ENCODE peak calls at places on chromosomes 2 and 18, in eight cellular contexts. A, Q, P, H, B, D, I and E are unnamed samples.

GRCh38 chr2:2057125-2057721 is 273.9 kb downstream of the MYT1L start:
- DNase-seq in A (no peak), Q (no peak), P (no peak), H (no peak), B (peak; percentile 19), D (peak; percentile 83), I (peak; percentile 16), E (peak; percentile 33)

GRCh38 chr18:57649536-57650495 is 28.2 kb upstream of the NARS1 start:
- DNase-seq in A (no peak), Q (no peak), P (peak; percentile 70), H (no peak), B (no peak), D (no peak), I (no peak), E (no peak)

GRCh38 chr2:86280191-86280667 is 57.2 kb downstream of the REEP1 start:
- DNase-seq in A (no peak), Q (no peak), P (peak; percentile 18), H (no peak), B (no peak), D (no peak), I (no peak), E (no peak)

GRCh38 chr2:222430071-222430470 is 5.7 kb downstream of the SGPP2 start:
- DNase-seq in A (no peak), Q (no peak), P (no peak), H (no peak), B (no peak), D (no peak), I (no peak), E (no peak)

GRCh38 chr2:148947299-148947698 is 72.3 kb downstream of the KIF5C start:
- DNase-seq in A (no peak), Q (no peak), P (no peak), H (no peak), B (no peak), D (no peak), I (no peak), E (no peak)

GRCh38 chr2:136013286-136013685 is 27.9 kb upstream of the DARS1 start:
- DNase-seq in A (no peak), Q (no peak), P (no peak), H (no peak), B (no peak), D (no peak), I (no peak), E (no peak)

GRCh38 chr2:126995652-126996377 is 97.1 kb downstream of the TEX51 start:
- DNase-seq in A (no peak), Q (peak; percentile 33), P (no peak), H (no peak), B (no peak), D (no peak), I (no peak), E (no peak)

GRCh38 chr2:10435427-10436204 is 12.5 kb downstream of the ODC1 start:
- DNase-seq in A (no peak), Q (no peak), P (no peak), H (no peak), B (no peak), D (peak; percentile 82), I (no peak), E (no peak)

GRCh38 chr2:134217924-134218323 is 35.9 kb upstream of the MGAT5 start:
- DNase-seq in A (no peak), Q (no peak), P (peak; percentile 34), H (no peak), B (no peak), D (no peak), I (no peak), E (no peak)

GRCh38 chr2:75053484-75054112 is 95.2 kb downstream of the POLE4 start:
- DNase-seq in A (peak; percentile 18), Q (peak; percentile 65), P (peak; percentile 16), H (no peak), B (no peak), D (no peak), I (peak; percentile 9), E (no peak)

GRCh38 chr2:27075219-27075871 is 3.1 kb upstream of the EMILIN1 start:
- DNase-seq in A (no peak), Q (no peak), P (peak; percentile 26), H (no peak), B (no peak), D (peak; percentile 90), I (peak; percentile 71), E (no peak)

GRCh38 chr2:9258953-9259399 is 52.4 kb downstream of the ASAP2 start:
- DNase-seq in A (no peak), Q (no peak), P (no peak), H (no peak), B (no peak), D (no peak), I (no peak), E (no peak)

GRCh38 chr18:37390687-37391086 is 174.9 kb downstream of the CELF4 start:
- DNase-seq in A (no peak), Q (no peak), P (no peak), H (no peak), B (no peak), D (peak; percentile 54), I (no peak), E (no peak)

DNA sequence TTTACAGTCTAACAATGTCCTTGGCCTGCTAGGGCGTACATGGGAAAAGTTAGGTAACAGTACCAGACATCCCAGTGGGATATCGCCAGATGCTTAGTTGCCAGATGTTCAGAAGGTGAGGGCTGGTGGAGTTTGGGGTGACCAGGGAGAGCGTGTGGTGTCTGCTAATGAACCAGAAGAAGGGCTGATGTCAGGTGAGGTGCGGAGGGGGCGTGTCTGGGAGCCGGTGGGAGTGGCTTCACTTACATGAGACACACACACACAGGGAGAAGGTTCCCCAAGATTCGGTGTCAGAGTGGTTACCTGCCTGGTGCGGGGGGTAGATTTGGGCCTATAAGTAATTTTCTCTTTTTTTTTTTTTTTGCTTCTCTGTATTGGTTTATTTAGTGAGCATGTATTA is 12.2 kb downstream of the RAB31 start:
- DNase-seq in A (no peak), Q (no peak), P (no peak), H (no peak), B (no peak), D (no peak), I (no peak), E (no peak)
- H3K4me1 ChIP-seq in A (no peaks in the 10 kb centered on the region), Q (no peaks in the 10 kb centered on the region), P (peaks cover 6% of the 10 kb centered on the region), H (no peaks in the 10 kb centered on the region), B (peaks cover 8% of the 10 kb centered on the region), D (peaks cover 33% of the 10 kb centered on the region), I (peaks cover 6% of the 10 kb centered on the region), E (no peaks in the 10 kb centered on the region)

GRCh38 chr2:216114476-216115223 is 5.5 kb downstream of the XRCC5 start:
- DNase-seq in A (peak; percentile 98), Q (peak; percentile 100), P (peak; percentile 99), H (peak; percentile 99), B (peak; percentile 96), D (peak; percentile 98), I (peak; percentile 99), E (peak; percentile 98)
- TF ChIP-seq POLR2A in A (peak; percentile 58), Q (peak; percentile 58), P (peak; percentile 57), H (no peak), B (no peak), D (no peak), I (no peak), E (peak; percentile 37)

GRCh38 chr18:9852266-9853081 is 33.3 kb upstream of the TXNDC2 start:
- DNase-seq in A (no peak), Q (no peak), P (no peak), H (no peak), B (no peak), D (no peak), I (no peak), E (no peak)

GRCh38 chr18:9854801-9855676 is 30.7 kb upstream of the TXNDC2 start:
- DNase-seq in A (no peak), Q (peak; percentile 81), P (peak; percentile 63), H (no peak), B (no peak), D (no peak), I (no peak), E (no peak)

GRCh38 chr18:9856097-9856496 is 29.7 kb upstream of the TXNDC2 start:
- DNase-seq in A (no peak), Q (no peak), P (no peak), H (no peak), B (no peak), D (no peak), I (no peak), E (no peak)

GRCh38 chr18:9858642-9859041 is 27.1 kb upstream of the TXNDC2 start:
- DNase-seq in A (no peak), Q (no peak), P (no peak), H (no peak), B (no peak), D (no peak), I (no peak), E (no peak)

GRCh38 chr18:9855686-9856085 is 30.1 kb upstream of the TXNDC2 start:
- DNase-seq in A (no peak), Q (no peak), P (no peak), H (no peak), B (no peak), D (no peak), I (no peak), E (no peak)
- H3K27ac ChIP-seq in A (peak overlapping the region; percentile 69), Q (peak overlapping the region; percentile 69), P (no peak overlapping the region), H (peak overlapping the region; percentile 26), B (peak overlapping the region; percentile 68), D (peak overlapping the region; percentile 77), I (peak overlapping the region; percentile 80), E (peak overlapping the region; percentile 75)

GRCh38 chr2:84649058-84649457 is 132.8 kb downstream of the DNAH6 start:
- DNase-seq in A (no peak), Q (no peak), P (no peak), H (no peak), B (no peak), D (no peak), I (no peak), E (no peak)
- H3K4me1 ChIP-seq in A (no peaks in the 10 kb centered on the region), Q (no peaks in the 10 kb centered on the region), P (no peaks in the 10 kb centered on the region), H (no peaks in the 10 kb centered on the region), B (no peaks in the 10 kb centered on the region), D (no peaks in the 10 kb centered on the region), I (peaks cover 8% of the 10 kb centered on the region), E (peaks cover 4% of the 10 kb centered on the region)

DNA sequence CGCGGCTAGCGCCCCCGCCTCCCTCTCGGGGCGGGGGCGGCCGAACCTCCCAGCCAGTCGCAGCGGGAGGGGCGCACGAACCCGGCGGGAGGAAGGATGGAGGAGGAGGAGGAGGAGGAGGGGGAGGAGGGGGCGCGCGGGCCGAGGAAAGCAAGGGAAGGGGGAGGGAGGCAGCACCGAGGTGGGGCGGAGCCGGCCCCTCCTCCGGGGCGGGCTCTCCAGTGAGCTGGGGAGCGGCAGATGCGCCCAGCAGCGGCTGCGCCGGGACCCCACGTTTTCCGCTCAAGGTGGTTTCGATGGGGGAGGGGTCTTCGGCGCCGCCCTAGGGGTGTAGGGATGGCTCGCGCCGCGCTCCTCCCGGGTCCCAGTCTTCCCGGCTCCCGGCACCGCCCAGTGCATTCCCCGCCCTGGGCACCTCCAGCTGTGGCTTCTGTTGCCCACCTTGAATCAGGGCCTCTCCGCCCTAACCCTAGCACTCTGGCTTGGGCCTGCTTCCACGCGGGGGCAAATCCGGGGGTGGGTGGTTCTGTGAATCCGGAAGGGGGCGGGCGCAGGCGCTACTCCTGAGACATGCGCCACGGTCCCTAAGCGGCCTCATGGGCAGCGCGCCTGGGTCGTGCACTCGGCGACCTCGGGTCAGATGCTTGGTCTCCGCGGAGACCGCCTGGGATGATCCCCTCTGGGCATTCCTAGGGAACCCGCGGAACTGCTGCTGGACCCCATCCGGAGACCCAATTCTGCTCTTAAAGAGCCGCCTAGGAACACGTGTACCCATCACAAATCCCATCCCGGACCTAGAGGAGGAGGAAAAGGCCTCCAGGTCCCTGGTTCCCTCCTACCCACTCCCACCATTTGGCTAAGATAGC is at the start of gene FBXO41:
- DNase-seq in A (peak; percentile 18), Q (peak; percentile 30), P (peak; percentile 17), H (no peak), B (no peak), D (peak; percentile 93), I (peak; percentile 57), E (no peak)
- TF ChIP-seq POLR2A in A (no peak), Q (no peak), P (no peak), H (no peak), B (no peak), D (no peak), I (no peak), E (no peak)

GRCh38 chr18:74869904-74870863 is 272.5 kb downstream of the ZNF407 start:
- DNase-seq in A (no peak), Q (no peak), P (peak; percentile 2), H (no peak), B (no peak), D (no peak), I (no peak), E (no peak)
- H3K27ac ChIP-seq in A (no peak overlapping the region), Q (no peak overlapping the region), P (no peak overlapping the region), H (no peak overlapping the region), B (no peak overlapping the region), D (no peak overlapping the region), I (no peak overlapping the region), E (no peak overlapping the region)